ENCODE peak calls at places on chromosomes 4 and X, in six cellular contexts. S, K, J, B, E and T are unnamed samples.

GRCh38 chr4:114108869-114109268 is 129.4 kb upstream of the ARSJ start:
- DNase-seq in S (no peak), K (peak), J (peak), B (peak), E (no peak), T (peak)

GRCh38 chr4:167887726-167888125 is 204.6 kb upstream of the ANXA10 start:
- DNase-seq in S (no peak), K (no peak), J (no peak), B (no peak), E (no peak), T (no peak)

GRCh38 chr4:7410470-7410869 is 24.3 kb downstream of the PSAPL1 start:
- DNase-seq in S (no peak), K (peak), J (no peak), B (no peak), E (no peak), T (no peak)

GRCh38 chr4:47930971-47931804 is 16.8 kb upstream of the NFXL1 start:
- DNase-seq in S (no peak), K (peak), J (peak), B (peak), E (no peak), T (peak)

GRCh38 chr4:5710962-5711478 is at the start of gene EVC:
- DNase-seq in S (peak), K (peak), J (peak), B (peak), E (peak), T (peak)

GRCh38 chr4:181959121-181959520 is 284.1 kb upstream of the TENM3 start:
- DNase-seq in S (no peak), K (peak), J (peak), B (peak), E (no peak), T (peak)

GRCh38 chr4:123833156-123833555 is 436.6 kb downstream of the SPRY1 start:
- DNase-seq in S (no peak), K (no peak), J (no peak), B (no peak), E (no peak), T (no peak)

GRCh38 chrX:2500091-2500680 is 590 bp downstream of the DHRSX start:
- DNase-seq in S (peak), K (peak), J (peak), B (peak), E (peak), T (peak)

GRCh38 chr4:25939330-25939729 is 25.3 kb downstream of the SMIM20 start:
- DNase-seq in S (no peak), K (no peak), J (no peak), B (no peak), E (no peak), T (no peak)
- TF ChIP-seq CTCF in S (no peak), K (peak), J (no peak), B (no peak), E (no peak), T (no peak)

GRCh38 chr4:163108614-163109013 is 58.1 kb downstream of the NAF1 start:
- DNase-seq in S (no peak), K (no peak), J (no peak), B (no peak), E (no peak), T (no peak)

GRCh38 chr4:163113921-163114703 is 52.6 kb downstream of the NAF1 start:
- DNase-seq in S (no peak), K (no peak), J (peak), B (no peak), E (no peak), T (no peak)

GRCh38 chr4:163110442-163110841 is 56.2 kb downstream of the NAF1 start:
- DNase-seq in S (no peak), K (no peak), J (no peak), B (no peak), E (no peak), T (no peak)

GRCh38 chr4:163109967-163110366 is 56.7 kb downstream of the NAF1 start:
- DNase-seq in S (no peak), K (no peak), J (no peak), B (no peak), E (no peak), T (no peak)

GRCh38 chr4:163111588-163111987 is 55.1 kb downstream of the NAF1 start:
- DNase-seq in S (no peak), K (no peak), J (peak), B (no peak), E (no peak), T (peak)
- TF ChIP-seq CTCF in S (no peak), K (no peak), J (peak), B (peak), E (no peak), T (peak)

GRCh38 chrX:131626681-131627296 is 82.9 kb downstream of the OR13H1 start:
- DNase-seq in S (no peak), K (no peak), J (peak), B (no peak), E (no peak), T (peak)
- TF ChIP-seq CTCF in S (no peak), K (no peak), J (no peak), B (peak), E (no peak), T (peak)

GRCh38 chrX:133177202-133177601 is 41.0 kb downstream of the TFDP3 start:
- DNase-seq in S (no peak), K (no peak), J (no peak), B (no peak), E (no peak), T (no peak)

GRCh38 chrX:133171962-133172708 is 46.0 kb downstream of the TFDP3 start:
- DNase-seq in S (no peak), K (no peak), J (peak), B (peak), E (no peak), T (peak)
- TF ChIP-seq CTCF in S (peak), K (no peak), J (peak), B (peak), E (peak), T (peak)

GRCh38 chr4:16278178-16278577 is 51.9 kb upstream of the TAPT1 start:
- DNase-seq in S (no peak), K (no peak), J (no peak), B (no peak), E (no peak), T (no peak)
- TF ChIP-seq CTCF in S (peak), K (peak), J (peak), B (peak), E (no peak), T (no peak)

GRCh38 chr4:22241415-22241814 is 274.5 kb downstream of the ADGRA3 start:
- DNase-seq in S (no peak), K (no peak), J (no peak), B (no peak), E (no peak), T (no peak)

GRCh38 chr4:22237155-22237751 is 278.6 kb downstream of the ADGRA3 start:
- DNase-seq in S (peak), K (no peak), J (peak), B (no peak), E (no peak), T (peak)

GRCh38 chr4:22240814-22241213 is 275.1 kb downstream of the ADGRA3 start:
- DNase-seq in S (no peak), K (no peak), J (no peak), B (no peak), E (no peak), T (no peak)

GRCh38 chr4:22237846-22238513 is 277.9 kb downstream of the ADGRA3 start:
- DNase-seq in S (no peak), K (no peak), J (no peak), B (no peak), E (no peak), T (no peak)

DNA sequence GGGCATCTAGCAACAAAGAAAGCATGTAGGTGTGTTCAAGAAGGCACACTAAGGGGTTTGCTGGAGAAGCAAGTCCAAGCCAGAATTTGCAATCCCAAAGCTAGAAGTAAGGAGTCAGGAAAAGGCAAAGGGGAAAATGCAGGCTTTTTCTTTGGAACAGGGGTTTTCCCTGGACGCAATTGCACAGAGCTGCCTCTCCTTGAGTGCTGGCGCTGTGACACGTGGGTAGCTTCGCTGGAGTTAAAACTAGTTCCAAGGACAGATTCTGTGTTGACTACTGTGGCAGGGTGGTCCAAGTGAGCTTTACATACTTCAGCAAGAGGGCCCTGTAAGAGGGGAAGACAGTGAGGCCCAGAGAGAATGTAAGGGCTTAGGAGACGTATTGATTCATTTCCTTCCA is 277.1 kb downstream of the ADGRA3 start:
- DNase-seq in S (no peak), K (no peak), J (peak), B (no peak), E (no peak), T (peak)
- TF ChIP-seq CTCF in S (no peak), K (no peak), J (peak), B (peak), E (no peak), T (no peak)